ENCODE peak calls at places on chromosomes 7 and 10, in seven cellular contexts. Z is iris pigment epithelial cell, C is HT1080, D is NCI-H1105, R is brain microvascular endothelial cell, Y is uterus, N is prostate gland. X is an unnamed sample.

GRCh38 chr10:110425684-110426293 is 71.9 kb upstream of the DUSP5 start:
- DNase-seq in Z (peak), C (peak), D (no peak), R (peak), Y (no peak), N (no peak), X (no peak)

GRCh38 chr10:111344804-111345203 is 268.0 kb downstream of the ADRA2A start:
- DNase-seq in Z (peak), C (peak), D (no peak), R (no peak), Y (no peak), N (no peak), X (no peak)

GRCh38 chr7:1954366-1955004 is 278.3 kb downstream of the MAD1L1 start:
- DNase-seq in Z (no peak), C (no peak), D (no peak), R (no peak), Y (no peak), N (no peak), X (no peak)

GRCh38 chr10:24643679-24644209 is 79.9 kb downstream of the ARHGAP21 start:
- DNase-seq in Z (peak), C (no peak), D (no peak), R (no peak), Y (no peak), N (no peak), X (no peak)

GRCh38 chr10:44382131-44382858 is 2.6 kb downstream of the CXCL12 start:
- DNase-seq in Z (no peak), C (no peak), D (no peak), R (no peak), Y (no peak), N (no peak), X (no peak)

GRCh38 chr10:76432274-76433012 is 1001.0 kb downstream of the LRMDA start:
- DNase-seq in Z (peak), C (peak), D (no peak), R (peak), Y (peak), N (no peak), X (no peak)

GRCh38 chr7:48087349-48087748 is 1.7 kb upstream of the UPP1 start:
- DNase-seq in Z (peak), C (peak), D (no peak), R (peak), Y (no peak), N (no peak), X (no peak)

GRCh38 chr7:93890041-93890463 is 501 bp downstream of the TFPI2 start:
- DNase-seq in Z (peak), C (no peak), D (peak), R (peak), Y (peak), N (peak), X (peak)

GRCh38 chr10:21523557-21524008 is 1.9 kb downstream of the SKIDA1 start:
- DNase-seq in Z (no peak), C (no peak), D (no peak), R (no peak), Y (no peak), N (no peak), X (peak)

GRCh38 chr7:135414850-135415439 is 95.0 kb downstream of the CNOT4 start:
- DNase-seq in Z (peak), C (peak), D (no peak), R (peak), Y (no peak), N (no peak), X (no peak)

GRCh38 chr7:154968336-154969001 is 34.5 kb downstream of the PAXIP1 start:
- DNase-seq in Z (no peak), C (no peak), D (no peak), R (no peak), Y (no peak), N (no peak), X (no peak)